ENCODE peak calls at places on chromosomes 3 and 15, in five cellular contexts. Y is HEK293T, F is head of caudate nucleus, A is lower leg skin, C is osteocyte. L is an unnamed sample.

GRCh38 chr15:39887832-39888231 is 32.2 kb downstream of the GPR176 start:
- DNase-seq in Y (no peak), F (peak; percentile 23), A (no peak), C (no peak), L (no peak)

GRCh38 chr3:186189492-186189891 is 80.6 kb upstream of the ETV5 start:
- DNase-seq in Y (no peak), F (no peak), A (no peak), C (no peak), L (no peak)

GRCh38 chr15:64460737-64461576 is 579 bp downstream of the ZNF609 start:
- DNase-seq in Y (peak; percentile 26), F (peak; percentile 21), A (peak; percentile 48), C (no peak), L (peak; percentile 55)

GRCh38 chr3:165744025-165744424 is 93.2 kb downstream of the BCHE start:
- DNase-seq in Y (no peak), F (no peak), A (no peak), C (no peak), L (no peak)

GRCh38 chr3:146528954-146529353 is 15.5 kb downstream of the PLSCR1 start:
- DNase-seq in Y (no peak), F (no peak), A (no peak), C (no peak), L (no peak)

GRCh38 chr3:68249265-68249664 is 594.9 kb upstream of the SUCLG2 start:
- DNase-seq in Y (no peak), F (no peak), A (no peak), C (no peak), L (no peak)

GRCh38 chr15:80404719-80405553 is 754 bp downstream of the ARNT2 start:
- DNase-seq in Y (peak; percentile 56), F (peak; percentile 65), A (no peak), C (no peak), L (no peak)

GRCh38 chr15:81394609-81395008 is 20.6 kb upstream of the TMC3 start:
- DNase-seq in Y (no peak), F (no peak), A (no peak), C (no peak), L (no peak)

GRCh38 chr3:139251529-139251928 is 92.3 kb upstream of the MRPS22 start:
- DNase-seq in Y (no peak), F (no peak), A (no peak), C (no peak), L (no peak)

GRCh38 chr15:65337436-65338070 is 33.1 kb downstream of the RNU5B-1 start:
- DNase-seq in Y (no peak), F (no peak), A (no peak), C (no peak), L (no peak)

GRCh38 chr3:143016321-143016972 is 15.1 kb downstream of the U2SURP start:
- DNase-seq in Y (no peak), F (no peak), A (no peak), C (no peak), L (no peak)

GRCh38 chr3:122886251-122886650 is 91.4 kb downstream of the SLC49A4 start:
- DNase-seq in Y (no peak), F (no peak), A (no peak), C (no peak), L (no peak)

GRCh38 chr3:43540625-43541024 is 81.2 kb downstream of the ANO10 start:
- DNase-seq in Y (no peak), F (no peak), A (no peak), C (no peak), L (no peak)

GRCh38 chr15:31225356-31225955 is 101.2 kb upstream of the KLF13 start:
- DNase-seq in Y (no peak), F (no peak), A (no peak), C (no peak), L (no peak)

GRCh38 chr15:51025454-51025846 is 69.3 kb downstream of the TNFAIP8L3 start:
- DNase-seq in Y (no peak), F (no peak), A (no peak), C (no peak), L (no peak)

GRCh38 chr3:127417709-127418559 is 130.1 kb upstream of the PRR20G start:
- DNase-seq in Y (no peak), F (no peak), A (peak; percentile 46), C (peak; percentile 48), L (no peak)

GRCh38 chr15:79535536-79535935 is 103.4 kb downstream of the MINAR1 start:
- DNase-seq in Y (no peak), F (no peak), A (no peak), C (no peak), L (no peak)

GRCh38 chr15:43218908-43219706 is 1.7 kb downstream of the EPB42 start:
- DNase-seq in Y (peak; percentile 30), F (no peak), A (peak; percentile 57), C (no peak), L (no peak)

GRCh38 chr3:38137615-38138346 is 680 bp upstream of the MYD88 start:
- DNase-seq in Y (no peak), F (no peak), A (no peak), C (no peak), L (no peak)

GRCh38 chr3:107855710-107856109 is 235.1 kb downstream of the CD47 start:
- DNase-seq in Y (peak; percentile 55), F (no peak), A (no peak), C (no peak), L (no peak)

GRCh38 chr3:154678271-154678670 is 248.3 kb upstream of the GPR149 start:
- DNase-seq in Y (no peak), F (no peak), A (no peak), C (no peak), L (no peak)